ENCODE peak calls at places on chromosomes 3 and 15, in six cellular contexts. One of them, this sample, is unnamed.

GRCh38 chr3:134082582-134082981 is 52.9 kb upstream of the SLCO2A1 start:
- DNase-seq in fibroblast of villous mesenchyme: no peak
- DNase-seq in adrenal gland: no peak
- DNase-seq in upper lobe of right lung: no peak
- DNase-seq in foreskin fibroblast: no peak
- DNase-seq in K562: no peak
- DNase-seq in this sample: no peak

GRCh38 chr3:177538064-177538742 is 340.9 kb upstream of the TBL1XR1 start:
- DNase-seq in fibroblast of villous mesenchyme: peak; percentile 30
- DNase-seq in adrenal gland: peak; percentile 79
- DNase-seq in upper lobe of right lung: no peak
- DNase-seq in foreskin fibroblast: peak; percentile 88
- DNase-seq in K562: no peak
- DNase-seq in this sample: peak; percentile 70

GRCh38 chr3:109683746-109684145 is 346.4 kb upstream of the DPPA4 start:
- DNase-seq in fibroblast of villous mesenchyme: no peak
- DNase-seq in adrenal gland: no peak
- DNase-seq in upper lobe of right lung: no peak
- DNase-seq in foreskin fibroblast: peak; percentile 9
- DNase-seq in K562: no peak
- DNase-seq in this sample: no peak

GRCh38 chr3:79872483-79872882 is 104.7 kb upstream of the ROBO1 start:
- DNase-seq in fibroblast of villous mesenchyme: peak; percentile 41
- DNase-seq in adrenal gland: no peak
- DNase-seq in upper lobe of right lung: no peak
- DNase-seq in foreskin fibroblast: no peak
- DNase-seq in K562: no peak
- DNase-seq in this sample: peak; percentile 78

GRCh38 chr3:184968115-184968514 is 156.1 kb downstream of the VPS8 start:
- DNase-seq in fibroblast of villous mesenchyme: no peak
- DNase-seq in adrenal gland: no peak
- DNase-seq in upper lobe of right lung: no peak
- DNase-seq in foreskin fibroblast: no peak
- DNase-seq in K562: no peak
- DNase-seq in this sample: no peak

GRCh38 chr3:49406571-49407565 is 4.9 kb downstream of the RHOA start:
- DNase-seq in fibroblast of villous mesenchyme: no peak
- DNase-seq in adrenal gland: no peak
- DNase-seq in upper lobe of right lung: no peak
- DNase-seq in foreskin fibroblast: no peak
- DNase-seq in K562: no peak
- DNase-seq in this sample: no peak

GRCh38 chr3:173397161-173398110 is at the start of gene NLGN1:
- DNase-seq in fibroblast of villous mesenchyme: peak; percentile 62
- DNase-seq in adrenal gland: peak; percentile 44
- DNase-seq in upper lobe of right lung: peak; percentile 83
- DNase-seq in foreskin fibroblast: peak; percentile 80
- DNase-seq in K562: no peak
- DNase-seq in this sample: peak; percentile 67

GRCh38 chr3:24830230-24831152 is 335.8 kb upstream of the THRB start:
- DNase-seq in fibroblast of villous mesenchyme: no peak
- DNase-seq in adrenal gland: no peak
- DNase-seq in upper lobe of right lung: peak; percentile 62
- DNase-seq in foreskin fibroblast: no peak
- DNase-seq in K562: no peak
- DNase-seq in this sample: no peak

GRCh38 chr3:172542089-172542488 is 18.9 kb upstream of the TNFSF10 start:
- DNase-seq in fibroblast of villous mesenchyme: no peak
- DNase-seq in adrenal gland: no peak
- DNase-seq in upper lobe of right lung: no peak
- DNase-seq in foreskin fibroblast: no peak
- DNase-seq in K562: no peak
- DNase-seq in this sample: no peak

GRCh38 chr15:49645937-49646336 is 25.1 kb downstream of the DTWD1 start:
- DNase-seq in fibroblast of villous mesenchyme: peak; percentile 31
- DNase-seq in adrenal gland: peak; percentile 70
- DNase-seq in upper lobe of right lung: no peak
- DNase-seq in foreskin fibroblast: peak; percentile 57
- DNase-seq in K562: no peak
- DNase-seq in this sample: peak; percentile 45

GRCh38 chr3:24184528-24185176 is 239.6 kb downstream of the NR1D2 start:
- DNase-seq in fibroblast of villous mesenchyme: no peak
- DNase-seq in adrenal gland: no peak
- DNase-seq in upper lobe of right lung: no peak
- DNase-seq in foreskin fibroblast: no peak
- DNase-seq in K562: no peak
- DNase-seq in this sample: no peak

GRCh38 chr15:68797157-68797556 is 23.5 kb downstream of the ANP32A start:
- DNase-seq in fibroblast of villous mesenchyme: no peak
- DNase-seq in adrenal gland: no peak
- DNase-seq in upper lobe of right lung: no peak
- DNase-seq in foreskin fibroblast: no peak
- DNase-seq in K562: no peak
- DNase-seq in this sample: no peak

GRCh38 chr3:80285370-80285769 is 517.6 kb upstream of the ROBO1 start:
- DNase-seq in fibroblast of villous mesenchyme: peak; percentile 13
- DNase-seq in adrenal gland: no peak
- DNase-seq in upper lobe of right lung: no peak
- DNase-seq in foreskin fibroblast: no peak
- DNase-seq in K562: no peak
- DNase-seq in this sample: no peak

GRCh38 chr3:157793745-157794144 is 290.5 kb upstream of the VEPH1 start:
- DNase-seq in fibroblast of villous mesenchyme: no peak
- DNase-seq in adrenal gland: no peak
- DNase-seq in upper lobe of right lung: no peak
- DNase-seq in foreskin fibroblast: no peak
- DNase-seq in K562: no peak
- DNase-seq in this sample: no peak

GRCh38 chr3:187968883-187969580 is 184.9 kb upstream of the LPP start:
- DNase-seq in fibroblast of villous mesenchyme: peak; percentile 94
- DNase-seq in adrenal gland: peak; percentile 60
- DNase-seq in upper lobe of right lung: no peak
- DNase-seq in foreskin fibroblast: peak; percentile 87
- DNase-seq in K562: no peak
- DNase-seq in this sample: peak; percentile 84

GRCh38 chr3:78941587-78941986 is 826.2 kb downstream of the ROBO1 start:
- DNase-seq in fibroblast of villous mesenchyme: peak; percentile 71
- DNase-seq in adrenal gland: no peak
- DNase-seq in upper lobe of right lung: no peak
- DNase-seq in foreskin fibroblast: peak; percentile 88
- DNase-seq in K562: no peak
- DNase-seq in this sample: peak; percentile 63

GRCh38 chr3:47018269-47018611 is 38.8 kb downstream of the NBEAL2 start:
- DNase-seq in fibroblast of villous mesenchyme: no peak
- DNase-seq in adrenal gland: no peak
- DNase-seq in upper lobe of right lung: no peak
- DNase-seq in foreskin fibroblast: no peak
- DNase-seq in K562: no peak
- DNase-seq in this sample: no peak

GRCh38 chr3:185365281-185366211 is 2.6 kb downstream of the MAP3K13 start:
- DNase-seq in fibroblast of villous mesenchyme: no peak
- DNase-seq in adrenal gland: no peak
- DNase-seq in upper lobe of right lung: no peak
- DNase-seq in foreskin fibroblast: no peak
- DNase-seq in K562: no peak
- DNase-seq in this sample: no peak

GRCh38 chr3:141225939-141226338 is 5.7 kb upstream of the PXYLP1 start:
- DNase-seq in fibroblast of villous mesenchyme: no peak
- DNase-seq in adrenal gland: no peak
- DNase-seq in upper lobe of right lung: no peak
- DNase-seq in foreskin fibroblast: no peak
- DNase-seq in K562: no peak
- DNase-seq in this sample: no peak

GRCh38 chr3:194312743-194313281 is 38.3 kb downstream of the CPN2 start:
- DNase-seq in fibroblast of villous mesenchyme: peak; percentile 89
- DNase-seq in adrenal gland: peak; percentile 89
- DNase-seq in upper lobe of right lung: peak; percentile 64
- DNase-seq in foreskin fibroblast: peak; percentile 6
- DNase-seq in K562: peak; percentile 48
- DNase-seq in this sample: peak; percentile 75

GRCh38 chr3:5019411-5020261 is 40.4 kb downstream of the BHLHE40 start:
- DNase-seq in fibroblast of villous mesenchyme: no peak
- DNase-seq in adrenal gland: no peak
- DNase-seq in upper lobe of right lung: peak; percentile 60
- DNase-seq in foreskin fibroblast: no peak
- DNase-seq in K562: peak; percentile 87
- DNase-seq in this sample: no peak

GRCh38 chr3:55207744-55208143 is 279.4 kb downstream of the WNT5A start:
- DNase-seq in fibroblast of villous mesenchyme: peak; percentile 43
- DNase-seq in adrenal gland: no peak
- DNase-seq in upper lobe of right lung: no peak
- DNase-seq in foreskin fibroblast: no peak
- DNase-seq in K562: no peak
- DNase-seq in this sample: no peak

GRCh38 chr15:42064271-42064670 is 30.1 kb downstream of the PLA2G4D start:
- DNase-seq in fibroblast of villous mesenchyme: no peak
- DNase-seq in adrenal gland: no peak
- DNase-seq in upper lobe of right lung: no peak
- DNase-seq in foreskin fibroblast: no peak
- DNase-seq in K562: no peak
- DNase-seq in this sample: no peak

GRCh38 chr3:45347329-45348000 is 40.9 kb upstream of the LARS2 start:
- DNase-seq in fibroblast of villous mesenchyme: no peak
- DNase-seq in adrenal gland: no peak
- DNase-seq in upper lobe of right lung: no peak
- DNase-seq in foreskin fibroblast: no peak
- DNase-seq in K562: no peak
- DNase-seq in this sample: peak; percentile 7

GRCh38 chr15:51377038-51377761 is 35.7 kb downstream of the GLDN start:
- DNase-seq in fibroblast of villous mesenchyme: peak; percentile 96
- DNase-seq in adrenal gland: no peak
- DNase-seq in upper lobe of right lung: no peak
- DNase-seq in foreskin fibroblast: peak; percentile 74
- DNase-seq in K562: no peak
- DNase-seq in this sample: peak; percentile 41

GRCh38 chr15:68208641-68209240 is 3.6 kb upstream of the CALML4 start:
- DNase-seq in fibroblast of villous mesenchyme: no peak
- DNase-seq in adrenal gland: peak; percentile 16
- DNase-seq in upper lobe of right lung: no peak
- DNase-seq in foreskin fibroblast: no peak
- DNase-seq in K562: no peak
- DNase-seq in this sample: no peak

GRCh38 chr15:49664706-49665105 is 43.9 kb downstream of the DTWD1 start:
- DNase-seq in fibroblast of villous mesenchyme: no peak
- DNase-seq in adrenal gland: no peak
- DNase-seq in upper lobe of right lung: no peak
- DNase-seq in foreskin fibroblast: no peak
- DNase-seq in K562: no peak
- DNase-seq in this sample: no peak

GRCh38 chr3:17182158-17182557 is 297.4 kb downstream of the PLCL2 start:
- DNase-seq in fibroblast of villous mesenchyme: peak; percentile 60
- DNase-seq in adrenal gland: no peak
- DNase-seq in upper lobe of right lung: no peak
- DNase-seq in foreskin fibroblast: no peak
- DNase-seq in K562: no peak
- DNase-seq in this sample: no peak

GRCh38 chr3:32366638-32367368 is 24.9 kb upstream of the CMTM7 start:
- DNase-seq in fibroblast of villous mesenchyme: peak; percentile 42
- DNase-seq in adrenal gland: no peak
- DNase-seq in upper lobe of right lung: no peak
- DNase-seq in foreskin fibroblast: no peak
- DNase-seq in K562: no peak
- DNase-seq in this sample: peak; percentile 19

DNA sequence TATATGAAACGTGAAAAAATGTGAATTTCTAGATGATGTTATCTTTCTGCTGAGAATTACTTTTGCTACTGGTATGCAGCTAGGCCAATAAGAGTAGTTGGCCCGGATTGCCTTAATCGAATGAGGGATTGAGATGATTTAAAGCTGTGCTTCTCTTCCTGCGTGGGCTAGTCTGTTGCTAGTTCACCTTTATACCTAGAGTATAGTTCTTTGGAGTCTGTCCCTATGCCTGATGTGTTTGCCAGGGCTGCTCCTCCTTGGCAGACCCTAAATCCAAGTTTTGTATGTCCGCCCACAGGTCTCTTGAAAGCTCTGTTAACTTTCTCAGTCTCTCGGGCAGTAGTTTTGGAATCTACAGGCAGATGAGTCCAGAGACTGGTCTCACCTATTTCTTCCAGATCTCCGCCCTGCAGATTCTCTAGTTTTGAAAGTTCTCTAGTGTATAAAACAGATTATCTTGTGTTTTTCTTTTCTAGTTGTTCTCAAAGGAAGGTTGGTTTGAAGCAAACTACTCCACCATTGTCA is 64.9 kb downstream of the MEF2A start:
- DNase-seq in fibroblast of villous mesenchyme: no peak
- DNase-seq in adrenal gland: no peak
- DNase-seq in upper lobe of right lung: no peak
- DNase-seq in foreskin fibroblast: no peak
- DNase-seq in K562: no peak
- DNase-seq in this sample: no peak
- H3K4me3 ChIP-seq in fibroblast of villous mesenchyme: no peak overlapping the region
- H3K4me3 ChIP-seq in adrenal gland: no peak overlapping the region
- H3K4me3 ChIP-seq in upper lobe of right lung: no peak overlapping the region
- H3K4me3 ChIP-seq in foreskin fibroblast: no peak overlapping the region
- H3K4me3 ChIP-seq in K562: no peak overlapping the region
- H3K4me3 ChIP-seq in this sample: no peak overlapping the region

DNA sequence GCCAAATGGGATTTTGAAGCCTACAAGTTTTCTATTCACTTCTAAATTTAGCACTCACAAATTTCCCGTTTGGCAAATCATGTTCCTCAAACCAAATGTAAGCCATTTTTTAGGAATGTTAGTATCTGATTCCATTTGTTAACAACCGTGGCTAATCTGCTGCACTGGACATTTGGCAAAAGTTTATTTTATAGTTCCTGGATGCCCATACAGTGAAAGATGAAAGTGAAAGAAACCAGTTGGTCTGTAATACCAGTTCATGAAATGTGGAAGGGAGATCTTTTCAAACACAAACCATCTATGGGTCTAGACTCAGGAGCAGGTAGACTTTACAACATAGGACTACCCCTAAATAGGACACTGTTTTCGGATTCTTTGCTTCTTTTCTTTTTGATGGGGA is 133.9 kb upstream of the GMNC start:
- DNase-seq in fibroblast of villous mesenchyme: peak; percentile 5
- DNase-seq in adrenal gland: no peak
- DNase-seq in upper lobe of right lung: no peak
- DNase-seq in foreskin fibroblast: no peak
- DNase-seq in K562: no peak
- DNase-seq in this sample: no peak
- TF ChIP-seq CTCF in fibroblast of villous mesenchyme: no peak
- TF ChIP-seq CTCF in adrenal gland: no peak
- TF ChIP-seq CTCF in upper lobe of right lung: no peak
- TF ChIP-seq CTCF in foreskin fibroblast: no peak
- TF ChIP-seq CTCF in K562: no peak
- TF ChIP-seq CTCF in this sample: no peak

GRCh38 chr3:59970796-59971195 is 921.0 kb upstream of the CFAP20DC start:
- DNase-seq in fibroblast of villous mesenchyme: no peak
- DNase-seq in adrenal gland: no peak
- DNase-seq in upper lobe of right lung: no peak
- DNase-seq in foreskin fibroblast: no peak
- DNase-seq in K562: no peak
- DNase-seq in this sample: no peak
- H3K4me3 ChIP-seq in fibroblast of villous mesenchyme: no peak overlapping the region
- H3K4me3 ChIP-seq in adrenal gland: no peak overlapping the region
- H3K4me3 ChIP-seq in upper lobe of right lung: no peak overlapping the region
- H3K4me3 ChIP-seq in foreskin fibroblast: no peak overlapping the region
- H3K4me3 ChIP-seq in K562: no peak overlapping the region
- H3K4me3 ChIP-seq in this sample: no peak overlapping the region

GRCh38 chr3:94291686-94292085 is 228.8 kb downstream of the NSUN3 start:
- DNase-seq in fibroblast of villous mesenchyme: no peak
- DNase-seq in adrenal gland: no peak
- DNase-seq in upper lobe of right lung: no peak
- DNase-seq in foreskin fibroblast: no peak
- DNase-seq in K562: no peak
- DNase-seq in this sample: no peak

GRCh38 chr3:94285874-94286273 is 223.0 kb downstream of the NSUN3 start:
- DNase-seq in fibroblast of villous mesenchyme: peak; percentile 16
- DNase-seq in adrenal gland: no peak
- DNase-seq in upper lobe of right lung: no peak
- DNase-seq in foreskin fibroblast: no peak
- DNase-seq in K562: no peak
- DNase-seq in this sample: peak; percentile 15
- TF ChIP-seq CTCF in fibroblast of villous mesenchyme: peak; percentile 24
- TF ChIP-seq CTCF in adrenal gland: no peak
- TF ChIP-seq CTCF in upper lobe of right lung: peak; percentile 14
- TF ChIP-seq CTCF in foreskin fibroblast: peak; percentile 14
- TF ChIP-seq CTCF in K562: no peak
- TF ChIP-seq CTCF in this sample: no peak